ENCODE peak calls at places on chromosomes 11 and 22, in six cellular contexts. S, N, O, U, H and P are unnamed samples.

GRCh38 chr22:31474743-31475142 is 14.9 kb downstream of the EIF4ENIF1 start:
- DNase-seq in S (no peak), N (no peak), O (no peak), U (peak), H (peak), P (peak)

GRCh38 chr11:104657083-104657482 is 241.2 kb downstream of the CASP12 start:
- DNase-seq in S (no peak), N (no peak), O (no peak), U (no peak), H (no peak), P (no peak)

GRCh38 chr11:80613630-80614029 is 1172.8 kb upstream of the TENM4 start:
- DNase-seq in S (no peak), N (no peak), O (no peak), U (no peak), H (no peak), P (no peak)

GRCh38 chr11:86167499-86168161 is 76.9 kb upstream of the EED start:
- DNase-seq in S (no peak), N (no peak), O (no peak), U (no peak), H (peak), P (peak)

GRCh38 chr22:30754971-30755759 is 60.5 kb downstream of the OSBP2 start:
- DNase-seq in S (no peak), N (peak), O (peak), U (peak), H (peak), P (peak)

GRCh38 chr11:73931039-73931645 is 19.7 kb upstream of the DNAJB13 start:
- DNase-seq in S (peak), N (peak), O (peak), U (peak), H (peak), P (peak)

GRCh38 chr22:35883028-35883620 is 145.5 kb downstream of the RBFOX2 start:
- DNase-seq in S (no peak), N (no peak), O (peak), U (peak), H (peak), P (peak)

GRCh38 chr11:12044799-12045198 is 36.4 kb upstream of the DKK3 start:
- DNase-seq in S (no peak), N (no peak), O (no peak), U (no peak), H (no peak), P (no peak)

GRCh38 chr22:40838486-40838885 is 18.0 kb downstream of the ST13 start:
- DNase-seq in S (no peak), N (no peak), O (no peak), U (no peak), H (no peak), P (no peak)

GRCh38 chr11:10355257-10355661 is 50.4 kb downstream of the ADM start:
- DNase-seq in S (no peak), N (no peak), O (peak), U (peak), H (peak), P (peak)

GRCh38 chr11:28922351-28922981 is 814.3 kb downstream of the METTL15 start:
- DNase-seq in S (no peak), N (no peak), O (no peak), U (no peak), H (no peak), P (peak)